ENCODE peak calls at places on chromosomes 12 and 14, in four cellular contexts. T is foreskin fibroblast; U is activated effector memory CD4-positive, alpha-beta T cell treated with Interleukin-2 at 50 U/mL for 16 hours; A is GM04504. Z is an unnamed sample.

GRCh38 chr12:101775814-101776213 is 36.6 kb upstream of the SYCP3 start:
- DNase-seq in A (no peak), T (no peak), U (no peak), Z (no peak)

GRCh38 chr14:99564256-99564902 is 39.6 kb downstream of the CCDC85C start:
- DNase-seq in A (peak), T (peak), U (no peak), Z (no peak)

GRCh38 chr14:52563120-52563519 is 10.5 kb downstream of the GPR137C start:
- DNase-seq in T (peak), A (no peak), U (no peak), Z (no peak)

GRCh38 chr12:53198470-53199110 is 8.5 kb downstream of the ITGB7 start:
- DNase-seq in T (no peak), U (no peak), A (no peak), Z (no peak)

GRCh38 chr12:78035913-78036658 is 205.4 kb downstream of the NAV3 start:
- DNase-seq in T (peak), A (no peak), U (no peak), Z (peak)

GRCh38 chr12:89933911-89934310 is 225.3 kb upstream of the ATP2B1 start:
- DNase-seq in U (no peak), A (peak), T (no peak), Z (no peak)

GRCh38 chr12:124497039-124497438 is 70.4 kb downstream of the NCOR2 start:
- DNase-seq in A (no peak), U (no peak), T (peak), Z (no peak)

GRCh38 chr12:6563448-6564050 is 4.5 kb downstream of the NOP2 start:
- DNase-seq in T (peak), A (no peak), U (peak), Z (no peak)

GRCh38 chr12:98997899-98998298 is 352.8 kb downstream of the APAF1 start:
- DNase-seq in U (no peak), T (no peak), A (no peak), Z (no peak)

GRCh38 chr12:92000587-92000986 is 145.1 kb downstream of the BTG1 start:
- DNase-seq in A (no peak), U (no peak), T (no peak), Z (no peak)

GRCh38 chr14:104795781-104796681 is 483 bp upstream of the AKT1 start:
- DNase-seq in T (peak), U (peak), A (no peak), Z (peak)

GRCh38 chr14:59336078-59336477 is 129.1 kb downstream of the GPR135 start:
- DNase-seq in A (no peak), T (peak), U (no peak), Z (no peak)

GRCh38 chr14:81103443-81103842 is 117.3 kb downstream of the GTF2A1 start:
- DNase-seq in T (no peak), A (no peak), U (no peak), Z (no peak)

GRCh38 chr14:89428556-89429196 is 11.6 kb upstream of the FOXN3 start:
- DNase-seq in U (no peak), A (no peak), T (peak), Z (peak)

GRCh38 chr12:4490973-4491372 is 45.4 kb upstream of the FGF6 start:
- DNase-seq in T (no peak), A (no peak), U (no peak), Z (no peak)

GRCh38 chr12:121145221-121145620 is 12.5 kb downstream of the P2RX7 start:
- DNase-seq in T (peak), A (no peak), U (no peak), Z (no peak)

GRCh38 chr14:88870777-88871176 is 46.3 kb downstream of the TTC8 start:
- DNase-seq in A (no peak), U (no peak), T (no peak), Z (peak)